ENCODE peak calls at places on chromosomes 3 and 15, in seven cellular contexts. I, D, S, E, R, C and G are unnamed samples.

GRCh38 chr3:25662921-25663320 is 1.8 kb downstream of the TOP2B start:
- DNase-seq in I (no peak), S (no peak), D (no peak), C (no peak), E (no peak), R (no peak), G (no peak)

GRCh38 chr3:160665231-160665630 is 11.7 kb upstream of the ARL14 start:
- DNase-seq in R (no peak), D (no peak), I (no peak), S (no peak), E (no peak), C (no peak), G (no peak)

GRCh38 chr3:69869643-69870042 is 129.9 kb upstream of the SAMMSON start:
- DNase-seq in D (no peak), R (no peak), I (peak; percentile 28), S (no peak), E (no peak), C (no peak), G (peak; percentile 26)

GRCh38 chr15:77402740-77403379 is 17.0 kb downstream of the PEAK1 start:
- DNase-seq in R (no peak), S (no peak), I (no peak), E (no peak), D (no peak), C (no peak), G (no peak)

GRCh38 chr15:59879506-59879905 is 124.6 kb upstream of the FOXB1 start:
- DNase-seq in R (no peak), C (no peak), D (no peak), S (no peak), E (no peak), I (no peak), G (peak; percentile 80)

GRCh38 chr15:66838671-66839239 is 136.7 kb downstream of the SMAD6 start:
- DNase-seq in R (no peak), E (no peak), D (no peak), I (peak; percentile 49), C (no peak), S (no peak), G (no peak)

GRCh38 chr15:39828374-39828931 is 45.8 kb upstream of the FSIP1 start:
- DNase-seq in R (no peak), D (no peak), E (no peak), I (no peak), C (no peak), S (no peak), G (no peak)

GRCh38 chr3:133887075-133887950 is 8.4 kb downstream of the RAB6B start:
- DNase-seq in C (no peak), D (no peak), S (no peak), E (no peak), I (no peak), R (no peak), G (no peak)

GRCh38 chr15:58987036-58987435 is 427 bp upstream of the RNF111 start:
- DNase-seq in I (peak; percentile 16), C (no peak), D (no peak), E (no peak), R (no peak), S (no peak), G (no peak)

GRCh38 chr3:149534671-149535394 is 60.3 kb downstream of the TM4SF4 start:
- DNase-seq in I (no peak), D (peak; percentile 55), E (no peak), C (peak; percentile 65), S (no peak), R (no peak), G (no peak)

GRCh38 chr3:17645074-17645698 is 97.2 kb downstream of the TBC1D5 start:
- DNase-seq in C (no peak), S (no peak), E (no peak), I (peak; percentile 75), R (no peak), D (peak; percentile 27), G (no peak)

GRCh38 chr15:29089731-29090616 is 179.6 kb downstream of the NSMCE3 start:
- DNase-seq in R (no peak), E (no peak), D (no peak), S (peak; percentile 16), C (no peak), I (no peak), G (no peak)

GRCh38 chr3:58824285-58824684 is 157.7 kb upstream of the FAM3D start:
- DNase-seq in E (no peak), R (peak; percentile 20), I (peak; percentile 70), C (peak; percentile 41), D (no peak), S (no peak), G (peak; percentile 60)

GRCh38 chr3:51670053-51670666 is 892 bp upstream of the TEX264 start:
- DNase-seq in E (no peak), S (no peak), D (no peak), I (no peak), R (no peak), C (no peak), G (no peak)

GRCh38 chr3:45896956-45897355 is 10.6 kb downstream of the CCR9 start:
- DNase-seq in R (no peak), S (no peak), D (no peak), E (no peak), I (no peak), C (no peak), G (no peak)

GRCh38 chr3:127404614-127405598 is 117.1 kb upstream of the PRR20G start:
- DNase-seq in E (no peak), C (peak; percentile 78), S (no peak), R (no peak), I (no peak), D (no peak), G (no peak)

GRCh38 chr3:131053021-131053420 is 26.3 kb downstream of the NEK11 start:
- DNase-seq in E (no peak), D (no peak), R (no peak), C (no peak), S (no peak), I (no peak), G (no peak)

GRCh38 chr3:541328-541727 is 344.8 kb downstream of the CHL1 start:
- DNase-seq in E (no peak), S (no peak), I (no peak), R (no peak), C (no peak), D (no peak), G (no peak)

GRCh38 chr3:50622881-50623280 is 5.9 kb downstream of the MAPKAPK3 start:
- DNase-seq in C (no peak), I (no peak), R (no peak), S (no peak), D (peak; percentile 69), E (no peak), G (no peak)
- H3K4me1 ChIP-seq in C (peaks cover 100% of the 10 kb centered on the region), I (peaks cover 14% of the 10 kb centered on the region), R (peaks cover 97% of the 10 kb centered on the region), S (peaks cover 18% of the 10 kb centered on the region), D (peaks cover 22% of the 10 kb centered on the region), E (peaks cover 90% of the 10 kb centered on the region), G (peaks cover 43% of the 10 kb centered on the region)

GRCh38 chr3:172102883-172103310 is 63.5 kb downstream of the FNDC3B start:
- DNase-seq in I (no peak), S (no peak), E (no peak), D (no peak), C (no peak), R (no peak), G (peak; percentile 85)

GRCh38 chr3:172100482-172100881 is 61.1 kb downstream of the FNDC3B start:
- DNase-seq in D (no peak), C (no peak), E (no peak), S (no peak), R (no peak), I (no peak), G (no peak)

GRCh38 chr3:172102123-172102882 is 62.9 kb downstream of the FNDC3B start:
- DNase-seq in E (peak; percentile 9), I (no peak), D (no peak), S (no peak), C (no peak), R (no peak), G (no peak)

GRCh38 chr3:172099495-172099808 is 60.1 kb downstream of the FNDC3B start:
- DNase-seq in C (no peak), R (no peak), E (no peak), I (no peak), D (no peak), S (no peak), G (no peak)

GRCh38 chr3:172101107-172101506 is 61.7 kb downstream of the FNDC3B start:
- DNase-seq in R (no peak), S (no peak), C (no peak), D (no peak), E (no peak), I (peak; percentile 51), G (no peak)
- H3K4me1 ChIP-seq in R (peaks cover 100% of the 10 kb centered on the region), S (peaks cover 58% of the 10 kb centered on the region), C (peaks cover 96% of the 10 kb centered on the region), D (peaks cover 6% of the 10 kb centered on the region), E (peaks cover 80% of the 10 kb centered on the region), I (peaks cover 2% of the 10 kb centered on the region), G (peaks cover 60% of the 10 kb centered on the region)

GRCh38 chr15:38682363-38682762 is 117.7 kb upstream of the RASGRP1 start:
- DNase-seq in C (no peak), I (no peak), R (no peak), S (no peak), D (no peak), E (no peak), G (no peak)

GRCh38 chr15:38683382-38684242 is 119.0 kb upstream of the RASGRP1 start:
- DNase-seq in E (peak; percentile 49), R (no peak), D (peak; percentile 36), I (peak; percentile 62), S (no peak), C (no peak), G (no peak)

GRCh38 chr15:38680780-38681179 is 116.2 kb upstream of the RASGRP1 start:
- DNase-seq in E (no peak), I (no peak), S (no peak), D (no peak), R (no peak), C (no peak), G (no peak)

GRCh38 chr15:38684461-38685000 is 119.9 kb upstream of the RASGRP1 start:
- DNase-seq in D (no peak), E (no peak), S (no peak), R (no peak), I (no peak), C (no peak), G (no peak)

DNA sequence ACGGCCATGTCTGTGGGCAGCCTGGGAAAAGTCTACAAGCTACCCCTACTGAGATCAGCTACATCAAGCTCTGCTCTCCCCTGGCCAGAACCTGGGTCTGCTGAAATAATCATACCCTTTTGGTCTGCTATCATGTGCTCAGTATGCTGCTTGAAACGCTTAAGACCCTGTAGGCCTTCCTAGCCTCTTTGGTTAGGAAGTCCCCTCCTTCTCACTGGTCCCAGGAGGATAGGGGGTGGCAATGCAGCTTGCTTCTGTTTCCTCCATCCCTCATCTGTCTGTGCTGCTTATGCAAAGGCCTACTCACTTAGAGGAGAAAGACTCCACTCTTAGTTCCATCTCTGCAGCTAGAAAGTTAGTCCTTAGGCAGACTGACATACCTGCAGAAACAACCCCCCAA is 118.2 kb upstream of the RASGRP1 start:
- DNase-seq in S (no peak), R (no peak), E (no peak), C (no peak), D (no peak), I (no peak), G (no peak)
- H3K4me1 ChIP-seq in S (no peaks in the 10 kb centered on the region), R (no peaks in the 10 kb centered on the region), E (peaks cover 57% of the 10 kb centered on the region), C (no peaks in the 10 kb centered on the region), D (no peaks in the 10 kb centered on the region), I (no peaks in the 10 kb centered on the region), G (no peaks in the 10 kb centered on the region)

DNA sequence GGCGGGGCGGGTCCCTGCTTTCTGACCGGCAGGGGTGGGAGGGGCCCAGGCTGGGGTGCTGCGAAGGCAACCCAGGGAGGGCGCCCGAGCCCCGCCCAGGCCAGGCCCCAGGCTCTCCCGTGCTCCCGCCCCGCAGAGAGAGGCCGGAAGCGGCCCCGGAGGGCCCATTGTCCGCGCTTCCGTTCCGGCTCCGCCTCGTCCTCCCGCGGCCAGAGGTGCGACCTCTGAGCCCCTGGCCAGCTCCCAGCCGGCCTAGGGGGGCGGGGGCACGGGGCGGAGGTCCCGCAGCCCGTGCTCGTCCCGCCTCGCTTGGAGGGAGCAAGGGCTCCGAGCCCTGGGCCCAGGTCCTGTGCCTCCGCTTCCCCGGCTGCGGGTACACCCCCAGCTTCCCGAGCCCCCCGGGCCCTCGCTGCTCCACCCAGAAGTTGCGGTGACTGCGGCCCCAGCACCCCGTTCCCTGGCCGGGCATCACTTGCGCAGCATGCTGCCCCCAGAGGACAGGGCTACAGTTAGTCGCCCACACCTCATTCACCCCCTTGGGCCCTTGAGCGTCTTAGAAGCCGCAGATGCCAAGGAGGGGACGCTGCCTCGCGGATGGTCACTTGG is 20.4 kb upstream of the PLXND1 start:
- DNase-seq in C (peak; percentile 96), S (peak; percentile 92), D (peak; percentile 72), E (peak; percentile 55), I (peak; percentile 90), R (peak; percentile 97), G (no peak)
- H3K4me1 ChIP-seq in C (peaks cover 71% of the 10 kb centered on the region), S (peaks cover 56% of the 10 kb centered on the region), D (peaks cover 5% of the 10 kb centered on the region), E (peaks cover 13% of the 10 kb centered on the region), I (peaks cover 51% of the 10 kb centered on the region), R (peaks cover 68% of the 10 kb centered on the region), G (peaks cover 10% of the 10 kb centered on the region)